ENCODE peak calls at places on chromosomes 2 and 18, in nine cellular contexts. J is CD8-positive, alpha-beta T cell; R is hepatocyte; I is A549; S is astrocyte; T is stomach; X is AG04449; W is ascending aorta; F is tibial artery. D is an unnamed sample.
A peak's percentile ranks its signal among the peaks of the same experiment; 100 is the strongest.

GRCh38 chr2:127032601-127033000 is 74.4 kb downstream of the BIN1 start:
- DNase-seq in F (no peak), S (peak; percentile 10), T (no peak), X (no peak), I (no peak), J (no peak), W (no peak), R (no peak), D (peak; percentile 25)

GRCh38 chr18:3626927-3627240 is 176.9 kb downstream of the TGIF1 start:
- DNase-seq in R (no peak), W (no peak), J (no peak), I (no peak), T (no peak), S (no peak), F (no peak), X (no peak), D (no peak)

GRCh38 chr2:3595409-3595808 is 497 bp downstream of the COLEC11 start:
- DNase-seq in T (no peak), F (no peak), W (no peak), S (no peak), X (no peak), J (no peak), R (no peak), I (no peak), D (no peak)

GRCh38 chr18:22324191-22325131 is 93.3 kb downstream of the CTAGE1 start:
- DNase-seq in J (no peak), W (no peak), T (peak; percentile 60), I (no peak), F (peak; percentile 52), X (no peak), S (peak; percentile 15), R (peak; percentile 70), D (peak; percentile 46)

GRCh38 chr2:189658281-189658680 is 3.0 kb upstream of the ASNSD1 start:
- DNase-seq in W (no peak), X (no peak), S (no peak), T (no peak), J (no peak), R (no peak), F (no peak), I (no peak), D (no peak)

GRCh38 chr2:25197336-25198208 is 29.2 kb upstream of the POMC start:
- DNase-seq in J (no peak), R (peak; percentile 26), W (no peak), T (no peak), S (peak; percentile 47), X (no peak), F (no peak), I (no peak), D (no peak)

GRCh38 chr2:138648606-138649005 is 131.6 kb downstream of the NXPH2 start:
- DNase-seq in W (no peak), T (no peak), S (no peak), F (no peak), J (no peak), I (no peak), X (no peak), R (no peak), D (no peak)

GRCh38 chr2:225740086-225740485 is 340.6 kb downstream of the NYAP2 start:
- DNase-seq in J (no peak), F (no peak), W (no peak), T (no peak), R (no peak), I (no peak), X (peak; percentile 10), S (no peak), D (no peak)

GRCh38 chr2:68167186-68167585 is 9.5 kb downstream of the PNO1 start:
- DNase-seq in I (no peak), X (peak; percentile 24), S (no peak), W (no peak), R (no peak), T (no peak), F (no peak), J (no peak), D (no peak)

GRCh38 chr18:57928466-57928865 is 115.6 kb upstream of the NEDD4L start:
- DNase-seq in T (no peak), S (no peak), R (no peak), F (no peak), W (no peak), X (no peak), I (no peak), J (no peak), D (no peak)

GRCh38 chr2:134465228-134465627 is 211.4 kb downstream of the MGAT5 start:
- DNase-seq in T (peak; percentile 15), S (no peak), I (no peak), X (no peak), W (no peak), F (no peak), J (no peak), R (no peak), D (no peak)

GRCh38 chr2:204260162-204260877 is 285.0 kb upstream of the PARD3B start:
- DNase-seq in T (peak; percentile 62), S (peak; percentile 46), X (peak; percentile 21), F (peak; percentile 78), I (peak; percentile 63), J (peak; percentile 40), R (peak; percentile 90), W (peak; percentile 12), D (peak; percentile 67)

GRCh38 chr2:210363261-210363660 is 48.3 kb upstream of the MYL1 start:
- DNase-seq in F (no peak), S (no peak), I (no peak), J (no peak), W (no peak), T (no peak), R (no peak), X (no peak), D (peak; percentile 51)

GRCh38 chr2:6812857-6813530 is 52.7 kb downstream of the CMPK2 start:
- DNase-seq in J (no peak), F (no peak), T (no peak), X (no peak), S (no peak), W (no peak), I (no peak), R (no peak), D (no peak)
- H3K4me3 ChIP-seq in J (no peak overlapping the region), F (no peak overlapping the region), T (no peak overlapping the region), X (no peak overlapping the region), S (no peak overlapping the region), W (no peak overlapping the region), I (no peak overlapping the region), R (no peak overlapping the region), D (no peak overlapping the region)

DNA sequence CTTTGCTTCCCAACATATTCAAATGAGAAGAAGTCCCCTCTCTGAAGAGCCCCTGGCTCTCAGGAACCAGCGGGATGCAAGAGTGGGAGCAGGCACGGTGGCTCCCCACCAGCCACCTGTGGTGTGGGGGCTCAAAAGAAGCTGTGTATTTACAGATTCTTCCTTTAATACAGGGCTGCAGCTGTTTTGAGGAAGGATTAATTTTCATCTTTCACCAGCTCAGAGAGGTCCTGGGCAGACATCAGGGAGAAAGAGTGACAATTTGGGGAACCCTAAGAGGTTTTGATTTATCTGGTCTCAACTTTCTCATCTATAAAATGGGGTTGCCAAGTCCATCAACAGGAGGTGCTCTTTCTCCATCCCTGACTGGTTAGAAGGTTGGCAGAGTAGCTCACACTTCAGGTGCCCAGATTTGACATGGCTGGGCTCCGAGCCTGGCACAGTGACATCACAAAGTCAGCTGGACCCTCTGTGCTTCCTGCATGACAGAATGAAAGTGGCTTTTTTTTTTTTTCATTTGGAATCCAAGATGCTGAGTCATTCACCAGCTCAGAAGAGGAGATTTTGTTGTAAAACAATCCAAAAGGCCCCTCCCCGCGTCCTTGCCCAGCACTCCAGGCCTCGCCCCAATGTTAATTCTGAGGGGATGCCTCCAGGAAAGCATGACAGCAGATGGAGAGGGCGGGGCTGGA is 15.5 kb upstream of the SIX2 start:
- DNase-seq in J (no peak), W (peak; percentile 69), F (peak; percentile 40), I (peak; percentile 72), X (peak; percentile 34), S (peak; percentile 74), R (peak; percentile 48), T (no peak), D (peak; percentile 83)
- TF ChIP-seq CTCF in J (no peak), W (peak; percentile 76), F (peak; percentile 22), I (peak; percentile 70), X (no peak), S (peak; percentile 3), R (no peak), T (no peak), D (peak; percentile 39)

DNA sequence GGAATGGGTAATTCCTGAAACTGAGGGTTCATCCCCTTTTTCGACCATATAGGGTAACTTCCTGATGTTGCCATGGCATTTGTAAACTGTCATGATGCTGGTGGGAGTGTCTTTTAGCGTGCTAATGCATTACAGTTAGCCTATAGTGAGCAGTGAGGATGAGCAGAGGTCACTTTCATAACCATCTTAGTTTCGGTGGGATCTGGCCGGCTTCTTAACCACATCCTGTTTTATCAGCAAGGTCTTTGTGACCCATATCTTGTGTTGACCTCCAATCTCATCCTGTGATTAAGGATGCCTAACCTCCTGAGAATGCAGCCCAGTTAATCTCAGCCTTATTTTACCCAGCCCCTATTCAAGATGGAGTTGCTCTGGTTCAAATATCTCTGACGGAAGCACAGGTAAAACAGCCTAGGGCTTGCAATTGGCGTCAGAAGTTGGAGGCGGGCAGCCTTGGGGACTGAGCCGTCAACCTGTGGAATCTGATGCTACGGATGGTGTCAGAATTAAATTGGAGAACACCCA is 19.5 kb downstream of the RALBP1 start:
- DNase-seq in X (no peak), F (no peak), W (no peak), I (no peak), R (no peak), T (no peak), J (no peak), S (no peak), D (no peak)
- H3K4me3 ChIP-seq in X (no peak overlapping the region), F (no peak overlapping the region), W (no peak overlapping the region), I (no peak overlapping the region), R (no peak overlapping the region), T (no peak overlapping the region), J (no peak overlapping the region), S (no peak overlapping the region), D (no peak overlapping the region)

DNA sequence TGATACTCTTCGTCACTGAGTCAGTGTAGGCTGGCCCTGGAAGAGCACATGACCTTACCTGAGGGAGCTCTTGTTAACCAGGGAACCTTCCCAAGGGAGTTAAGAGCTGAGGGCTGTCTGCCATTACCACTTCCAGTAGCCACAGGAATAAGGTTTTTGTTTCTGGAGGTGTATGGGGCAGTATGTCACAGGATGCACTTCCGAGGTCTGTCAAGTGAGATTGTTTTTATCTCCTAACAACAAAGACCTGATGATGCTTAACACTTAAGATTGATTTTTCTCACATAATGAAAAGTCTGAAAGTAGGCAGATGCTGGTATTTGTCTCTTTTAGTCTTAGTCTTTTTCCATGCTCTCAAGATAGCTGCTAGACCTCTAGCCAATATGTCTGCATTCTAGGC is 41.8 kb downstream of the PSMA8 start:
- DNase-seq in S (no peak), T (no peak), I (no peak), J (no peak), X (no peak), R (no peak), W (no peak), F (no peak), D (no peak)
- TF ChIP-seq CTCF in S (no peak), T (no peak), I (no peak), J (no peak), X (no peak), R (no peak), W (no peak), F (no peak), D (no peak)

GRCh38 chr18:25990473-25990872 is 99.9 kb downstream of the SS18 start:
- DNase-seq in S (no peak), J (no peak), F (no peak), T (no peak), R (no peak), I (no peak), W (no peak), X (no peak), D (no peak)
- H3K4me3 ChIP-seq in S (no peak overlapping the region), J (no peak overlapping the region), F (no peak overlapping the region), T (no peak overlapping the region), R (no peak overlapping the region), I (no peak overlapping the region), W (no peak overlapping the region), X (no peak overlapping the region), D (no peak overlapping the region)